ENCODE peak calls at places on chromosomes 11 and 22, in six cellular contexts. One of them, this sample, is unnamed. For H3K4me1, the result is how much of the 10 kb centered on the place peaks cover.

GRCh38 chr11:3234846-3235245 is 2.6 kb upstream of the MRGPRE start:
- DNase-seq in pancreas: no peak
- DNase-seq in mucosa of descending colon: no peak
- DNase-seq in spleen: no peak
- DNase-seq in IMR-90: no peak
- DNase-seq in colonic mucosa: no peak
- DNase-seq in this sample: no peak

GRCh38 chr11:103619480-103619879 is 417.0 kb upstream of the DDI1 start:
- DNase-seq in pancreas: no peak
- DNase-seq in mucosa of descending colon: no peak
- DNase-seq in spleen: no peak
- DNase-seq in IMR-90: no peak
- DNase-seq in colonic mucosa: no peak
- DNase-seq in this sample: no peak

GRCh38 chr11:123671534-123671933 is 17.1 kb upstream of the SCN3B start:
- DNase-seq in pancreas: no peak
- DNase-seq in mucosa of descending colon: no peak
- DNase-seq in spleen: no peak
- DNase-seq in IMR-90: no peak
- DNase-seq in colonic mucosa: no peak
- DNase-seq in this sample: no peak

GRCh38 chr11:100151944-100152343 is 535.1 kb upstream of the ARHGAP42 start:
- DNase-seq in pancreas: no peak
- DNase-seq in mucosa of descending colon: no peak
- DNase-seq in spleen: no peak
- DNase-seq in IMR-90: no peak
- DNase-seq in colonic mucosa: no peak
- DNase-seq in this sample: peak

GRCh38 chr11:394034-394857 is at the start of gene PKP3:
- DNase-seq in pancreas: peak
- DNase-seq in mucosa of descending colon: peak
- DNase-seq in spleen: no peak
- DNase-seq in IMR-90: peak
- DNase-seq in colonic mucosa: peak
- DNase-seq in this sample: no peak

GRCh38 chr11:34302046-34302921 is 55.5 kb downstream of the ABTB2 start:
- DNase-seq in pancreas: no peak
- DNase-seq in mucosa of descending colon: no peak
- DNase-seq in spleen: no peak
- DNase-seq in IMR-90: peak
- DNase-seq in colonic mucosa: no peak
- DNase-seq in this sample: no peak

GRCh38 chr22:50060441-50061140 is 2.5 kb upstream of the TTLL8 start:
- DNase-seq in pancreas: peak
- DNase-seq in mucosa of descending colon: no peak
- DNase-seq in spleen: no peak
- DNase-seq in IMR-90: no peak
- DNase-seq in colonic mucosa: no peak
- DNase-seq in this sample: no peak

GRCh38 chr22:49921508-49922278 is 3.3 kb downstream of the CRELD2 start:
- DNase-seq in pancreas: peak
- DNase-seq in mucosa of descending colon: no peak
- DNase-seq in spleen: peak
- DNase-seq in IMR-90: no peak
- DNase-seq in colonic mucosa: no peak
- DNase-seq in this sample: no peak

GRCh38 chr11:115715371-115715770 is 211.2 kb upstream of the CADM1 start:
- DNase-seq in pancreas: no peak
- DNase-seq in mucosa of descending colon: no peak
- DNase-seq in spleen: no peak
- DNase-seq in IMR-90: no peak
- DNase-seq in colonic mucosa: no peak
- DNase-seq in this sample: no peak

GRCh38 chr11:61102667-61103491 is 590 bp downstream of the CD5 start:
- DNase-seq in pancreas: no peak
- DNase-seq in mucosa of descending colon: no peak
- DNase-seq in spleen: peak
- DNase-seq in IMR-90: no peak
- DNase-seq in colonic mucosa: no peak
- DNase-seq in this sample: no peak

GRCh38 chr11:66211100-66211499 is 57.3 kb upstream of the RAB1B start:
- DNase-seq in pancreas: no peak
- DNase-seq in mucosa of descending colon: no peak
- DNase-seq in spleen: no peak
- DNase-seq in IMR-90: no peak
- DNase-seq in colonic mucosa: no peak
- DNase-seq in this sample: no peak

GRCh38 chr11:2305140-2305861 is 3.5 kb downstream of the TSPAN32 start:
- DNase-seq in pancreas: peak
- DNase-seq in mucosa of descending colon: peak
- DNase-seq in spleen: peak
- DNase-seq in IMR-90: peak
- DNase-seq in colonic mucosa: peak
- DNase-seq in this sample: peak

GRCh38 chr11:62012451-62013265 is 45.2 kb upstream of the FTH1 start:
- DNase-seq in pancreas: no peak
- DNase-seq in mucosa of descending colon: no peak
- DNase-seq in spleen: peak
- DNase-seq in IMR-90: peak
- DNase-seq in colonic mucosa: no peak
- DNase-seq in this sample: no peak

GRCh38 chr11:32056445-32056844 is 34.4 kb upstream of the RCN1 start:
- DNase-seq in pancreas: no peak
- DNase-seq in mucosa of descending colon: no peak
- DNase-seq in spleen: no peak
- DNase-seq in IMR-90: no peak
- DNase-seq in colonic mucosa: no peak
- DNase-seq in this sample: no peak

GRCh38 chr11:3904228-3904627 is 48.8 kb downstream of the STIM1 start:
- DNase-seq in pancreas: no peak
- DNase-seq in mucosa of descending colon: peak
- DNase-seq in spleen: no peak
- DNase-seq in IMR-90: no peak
- DNase-seq in colonic mucosa: peak
- DNase-seq in this sample: no peak

GRCh38 chr11:130761560-130762220 is 154.6 kb downstream of the SNX19 start:
- DNase-seq in pancreas: no peak
- DNase-seq in mucosa of descending colon: no peak
- DNase-seq in spleen: no peak
- DNase-seq in IMR-90: no peak
- DNase-seq in colonic mucosa: no peak
- DNase-seq in this sample: no peak

GRCh38 chr22:45604239-45604711 is 67.4 kb upstream of the ATXN10 start:
- DNase-seq in pancreas: no peak
- DNase-seq in mucosa of descending colon: no peak
- DNase-seq in spleen: no peak
- DNase-seq in IMR-90: peak
- DNase-seq in colonic mucosa: no peak
- DNase-seq in this sample: peak

GRCh38 chr22:45104313-45104712 is 59.4 kb upstream of the NUP50 start:
- DNase-seq in pancreas: no peak
- DNase-seq in mucosa of descending colon: no peak
- DNase-seq in spleen: no peak
- DNase-seq in IMR-90: no peak
- DNase-seq in colonic mucosa: no peak
- DNase-seq in this sample: no peak

GRCh38 chr11:1307163-1307870 is 2.1 kb downstream of the TOLLIP start:
- DNase-seq in pancreas: peak
- DNase-seq in mucosa of descending colon: no peak
- DNase-seq in spleen: peak
- DNase-seq in IMR-90: no peak
- DNase-seq in colonic mucosa: no peak
- DNase-seq in this sample: no peak

GRCh38 chr11:20208622-20209090 is 48.4 kb upstream of the DBX1 start:
- DNase-seq in pancreas: no peak
- DNase-seq in mucosa of descending colon: no peak
- DNase-seq in spleen: no peak
- DNase-seq in IMR-90: no peak
- DNase-seq in colonic mucosa: no peak
- DNase-seq in this sample: no peak

GRCh38 chr11:17550455-17551346 is 3.6 kb downstream of the OTOG start:
- DNase-seq in pancreas: no peak
- DNase-seq in mucosa of descending colon: no peak
- DNase-seq in spleen: peak
- DNase-seq in IMR-90: no peak
- DNase-seq in colonic mucosa: no peak
- DNase-seq in this sample: no peak

GRCh38 chr22:20646906-20647305 is 127.0 kb upstream of the SERPIND1 start:
- DNase-seq in pancreas: no peak
- DNase-seq in mucosa of descending colon: no peak
- DNase-seq in spleen: no peak
- DNase-seq in IMR-90: no peak
- DNase-seq in colonic mucosa: no peak
- DNase-seq in this sample: no peak

GRCh38 chr22:23892626-23893445 is 1.3 kb upstream of the MIF start:
- DNase-seq in pancreas: no peak
- DNase-seq in mucosa of descending colon: no peak
- DNase-seq in spleen: no peak
- DNase-seq in IMR-90: no peak
- DNase-seq in colonic mucosa: no peak
- DNase-seq in this sample: no peak

DNA sequence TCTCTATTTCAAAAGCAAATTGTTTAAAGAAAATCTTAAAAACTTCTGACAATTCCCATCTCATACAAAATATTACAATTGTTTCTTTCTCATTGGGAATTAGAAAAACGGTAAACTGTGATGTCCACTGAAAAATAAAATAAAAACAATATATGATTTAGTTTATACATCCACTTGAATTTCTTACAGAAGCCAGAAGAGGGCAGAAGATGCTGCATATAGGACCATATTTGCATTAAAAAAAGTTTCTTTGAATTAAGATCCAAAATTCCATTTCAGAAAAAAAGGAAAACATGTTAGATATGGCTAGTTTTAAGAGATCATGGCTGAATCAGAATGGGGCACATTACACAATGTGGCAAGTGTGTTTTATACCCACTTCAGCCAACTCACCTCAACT is 39.3 kb upstream of the LRRC4C start:
- DNase-seq in pancreas: no peak
- DNase-seq in mucosa of descending colon: no peak
- DNase-seq in spleen: no peak
- DNase-seq in IMR-90: no peak
- DNase-seq in colonic mucosa: no peak
- DNase-seq in this sample: no peak
- TF ChIP-seq CTCF in pancreas: no peak
- TF ChIP-seq CTCF in mucosa of descending colon: no peak
- TF ChIP-seq CTCF in spleen: no peak
- TF ChIP-seq CTCF in IMR-90: peak
- TF ChIP-seq CTCF in colonic mucosa: no peak
- TF ChIP-seq CTCF in this sample: no peak

DNA sequence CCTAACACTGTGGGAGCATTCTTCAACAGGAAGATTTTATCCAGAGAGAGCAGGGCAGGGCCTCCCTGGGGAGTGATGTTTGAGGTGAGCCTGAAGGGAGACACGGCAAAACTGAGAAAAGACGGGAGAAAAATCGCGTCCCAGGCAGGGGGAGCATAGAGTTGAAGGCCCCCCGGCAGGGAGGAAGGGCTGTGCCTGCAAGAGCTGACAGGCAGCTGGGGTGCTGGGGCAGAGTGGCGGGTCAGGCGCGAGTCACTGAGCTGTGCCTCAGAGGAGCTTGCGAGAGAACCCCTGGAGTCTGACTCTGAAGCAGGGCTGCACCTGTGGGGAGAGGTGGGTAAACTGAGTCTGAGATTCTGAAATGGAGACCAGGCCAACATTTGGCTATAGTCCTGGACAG is 14.8 kb downstream of the PKNOX2 start:
- DNase-seq in pancreas: no peak
- DNase-seq in mucosa of descending colon: no peak
- DNase-seq in spleen: peak
- DNase-seq in IMR-90: no peak
- DNase-seq in colonic mucosa: no peak
- DNase-seq in this sample: no peak
- H3K4me3 ChIP-seq in pancreas: no peak
- H3K4me3 ChIP-seq in mucosa of descending colon: no peak
- H3K4me3 ChIP-seq in spleen: no peak
- H3K4me3 ChIP-seq in IMR-90: no peak
- H3K4me3 ChIP-seq in colonic mucosa: no peak
- H3K4me3 ChIP-seq in this sample: no peak

DNA sequence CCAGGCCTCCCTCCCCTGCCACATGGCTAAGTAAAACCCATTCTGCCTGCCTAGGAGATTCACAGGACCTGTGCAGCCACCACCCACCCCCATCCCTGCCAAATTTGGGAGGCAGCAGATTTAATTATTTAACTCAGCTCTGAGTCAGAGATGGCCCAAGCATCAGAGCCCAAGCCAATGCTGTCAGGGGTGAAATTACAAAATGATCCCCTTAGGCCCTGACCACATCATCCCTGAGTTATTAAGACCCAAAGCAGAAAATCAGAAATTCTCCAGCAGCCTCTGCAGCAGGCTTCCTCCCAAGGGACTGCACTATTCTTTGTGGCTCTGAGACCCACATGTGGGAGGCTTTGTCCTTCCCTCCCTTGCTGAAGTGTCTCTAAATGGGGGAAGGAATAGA is 52.8 kb upstream of the RRAS2 start:
- DNase-seq in pancreas: no peak
- DNase-seq in mucosa of descending colon: no peak
- DNase-seq in spleen: no peak
- DNase-seq in IMR-90: peak
- DNase-seq in colonic mucosa: peak
- DNase-seq in this sample: peak
- H3K4me1 ChIP-seq in pancreas: under half
- H3K4me1 ChIP-seq in mucosa of descending colon: under half
- H3K4me1 ChIP-seq in spleen: under half
- H3K4me1 ChIP-seq in IMR-90: under half
- H3K4me1 ChIP-seq in colonic mucosa: under half
- H3K4me1 ChIP-seq in this sample: under half

GRCh38 chr22:22588485-22589164 is 29.6 kb upstream of the PRAME start:
- DNase-seq in pancreas: no peak
- DNase-seq in mucosa of descending colon: no peak
- DNase-seq in spleen: no peak
- DNase-seq in IMR-90: no peak
- DNase-seq in colonic mucosa: no peak
- DNase-seq in this sample: no peak

GRCh38 chr22:22583030-22583429 is 24.0 kb upstream of the PRAME start:
- DNase-seq in pancreas: no peak
- DNase-seq in mucosa of descending colon: no peak
- DNase-seq in spleen: no peak
- DNase-seq in IMR-90: no peak
- DNase-seq in colonic mucosa: no peak
- DNase-seq in this sample: no peak

GRCh38 chr22:22579869-22580604 is 21.0 kb upstream of the PRAME start:
- DNase-seq in pancreas: no peak
- DNase-seq in mucosa of descending colon: no peak
- DNase-seq in spleen: no peak
- DNase-seq in IMR-90: no peak
- DNase-seq in colonic mucosa: no peak
- DNase-seq in this sample: no peak

GRCh38 chr22:22587577-22588188 is 28.6 kb upstream of the PRAME start:
- DNase-seq in pancreas: no peak
- DNase-seq in mucosa of descending colon: no peak
- DNase-seq in spleen: no peak
- DNase-seq in IMR-90: no peak
- DNase-seq in colonic mucosa: no peak
- DNase-seq in this sample: no peak

DNA sequence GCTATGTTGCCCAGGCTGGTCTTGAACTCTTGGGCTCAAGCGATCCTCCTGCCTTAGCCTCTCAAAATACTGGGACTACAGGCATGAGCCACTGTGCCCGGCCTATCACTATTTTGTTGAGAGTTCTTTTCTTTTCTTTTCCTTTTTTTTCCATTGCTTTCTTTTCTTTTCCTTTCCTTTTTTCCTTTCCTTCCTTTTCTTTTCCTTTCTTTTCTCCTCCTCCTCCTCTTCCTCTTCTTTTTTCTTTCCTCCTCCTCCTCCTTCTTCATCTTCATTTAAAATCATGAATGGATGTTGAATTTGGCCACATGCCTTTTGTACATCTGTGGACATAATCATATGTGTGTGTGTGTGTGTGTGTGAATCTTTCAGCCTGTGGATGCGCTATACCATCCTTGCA is 25.7 kb upstream of the PRAME start:
- DNase-seq in pancreas: no peak
- DNase-seq in mucosa of descending colon: no peak
- DNase-seq in spleen: no peak
- DNase-seq in IMR-90: no peak
- DNase-seq in colonic mucosa: no peak
- DNase-seq in this sample: no peak
- TF ChIP-seq CTCF in pancreas: no peak
- TF ChIP-seq CTCF in mucosa of descending colon: no peak
- TF ChIP-seq CTCF in spleen: no peak
- TF ChIP-seq CTCF in IMR-90: no peak
- TF ChIP-seq CTCF in colonic mucosa: no peak
- TF ChIP-seq CTCF in this sample: no peak